ENCODE peak calls at places on chromosomes 5 and 9, in six cellular contexts. Y is neuronal stem cell, J is mesenchymal stem cell, Z is H1, R is IMR-90, X is trophoblast cell. M is an unnamed sample.

GRCh38 chr5:157458835-157459234 is 1.2 kb upstream of the NIPAL4 start:
- DNase-seq in Y (no peak), J (no peak), Z (no peak), R (no peak), X (no peak), M (no peak)

GRCh38 chr5:137594717-137595116 is 95.6 kb upstream of the SPOCK1 start:
- DNase-seq in Y (no peak), J (no peak), Z (no peak), R (peak), X (no peak), M (no peak)

GRCh38 chr9:79574716-79575242 is 3.0 kb downstream of the TLE4 start:
- DNase-seq in Y (no peak), J (peak), Z (no peak), R (peak), X (no peak), M (no peak)

GRCh38 chr5:96293966-96294886 is 138.8 kb downstream of the PCSK1 start:
- DNase-seq in Y (no peak), J (peak), Z (no peak), R (peak), X (no peak), M (no peak)

GRCh38 chr9:18591261-18591660 is 117.3 kb downstream of the ADAMTSL1 start:
- DNase-seq in Y (no peak), J (no peak), Z (no peak), R (no peak), X (no peak), M (no peak)

GRCh38 chr9:129403743-129404620 is 216.9 kb downstream of the C9orf50 start:
- DNase-seq in Y (no peak), J (no peak), Z (no peak), R (no peak), X (no peak), M (no peak)

GRCh38 chr5:95172659-95173058 is 112.2 kb downstream of the MCTP1 start:
- DNase-seq in Y (no peak), J (no peak), Z (no peak), R (no peak), X (no peak), M (no peak)

GRCh38 chr9:71752928-71753327 is 15.4 kb downstream of the CEMIP2 start:
- DNase-seq in Y (peak), J (no peak), Z (no peak), R (no peak), X (no peak), M (no peak)

GRCh38 chr5:37435261-37435660 is 56.1 kb downstream of the WDR70 start:
- DNase-seq in Y (no peak), J (peak), Z (no peak), R (peak), X (no peak), M (no peak)

GRCh38 chr5:132065351-132065937 is 5.0 kb downstream of the IL3 start:
- DNase-seq in Y (peak), J (peak), Z (peak), R (peak), X (peak), M (peak)

GRCh38 chr5:107705390-107706014 is 34.8 kb upstream of the EFNA5 start:
- DNase-seq in Y (no peak), J (peak), Z (no peak), R (peak), X (no peak), M (no peak)

GRCh38 chr5:158922816-158923215 is 176.9 kb downstream of the EBF1 start:
- DNase-seq in Y (no peak), J (no peak), Z (no peak), R (no peak), X (no peak), M (no peak)

GRCh38 chr5:145787507-145787906 is 47.6 kb downstream of the PRELID2 start:
- DNase-seq in Y (no peak), J (no peak), Z (no peak), R (no peak), X (no peak), M (no peak)

GRCh38 chr9:89825648-89826047 is 220.8 kb downstream of the GADD45G start:
- DNase-seq in Y (no peak), J (no peak), Z (no peak), R (no peak), X (no peak), M (no peak)
- H3K14ac ChIP-seq in Y (no peak), J (no peak), Z (no peak), R (no peak), X (no peak), M (no peak)

DNA sequence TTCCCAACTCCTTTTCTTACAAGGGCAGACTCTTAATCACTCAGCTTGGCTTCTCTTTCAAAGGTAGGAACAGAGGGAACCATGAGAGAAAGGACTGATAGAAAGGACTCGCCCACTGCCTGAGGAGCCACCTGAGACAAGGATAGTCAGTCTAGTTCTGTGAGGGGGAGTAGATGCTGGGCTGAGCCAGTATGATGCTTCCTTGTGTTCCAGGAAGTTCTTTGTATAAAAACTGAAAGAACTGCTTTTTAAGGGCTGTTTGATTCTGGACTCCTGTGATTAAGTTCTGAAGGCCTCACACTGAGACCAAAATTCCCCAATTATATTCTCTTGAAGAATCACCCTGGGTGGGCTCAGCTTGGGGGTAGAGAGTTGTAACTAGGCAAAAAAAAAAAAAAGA is 51.1 kb upstream of the DPYSL3 start:
- DNase-seq in Y (peak), J (no peak), Z (no peak), R (no peak), X (no peak), M (peak)
- H4K91ac ChIP-seq in Y (no peak), J (no peak), Z (no peak), R (no peak), X (no peak), M (no peak)

GRCh38 chr5:123157797-123158528 is 68.9 kb downstream of the PRDM6 start:
- DNase-seq in Y (no peak), J (peak), Z (no peak), R (peak), X (no peak), M (no peak)
- H3K14ac ChIP-seq in Y (no peak), J (no peak), Z (no peak), R (no peak), X (no peak), M (no peak)

DNA sequence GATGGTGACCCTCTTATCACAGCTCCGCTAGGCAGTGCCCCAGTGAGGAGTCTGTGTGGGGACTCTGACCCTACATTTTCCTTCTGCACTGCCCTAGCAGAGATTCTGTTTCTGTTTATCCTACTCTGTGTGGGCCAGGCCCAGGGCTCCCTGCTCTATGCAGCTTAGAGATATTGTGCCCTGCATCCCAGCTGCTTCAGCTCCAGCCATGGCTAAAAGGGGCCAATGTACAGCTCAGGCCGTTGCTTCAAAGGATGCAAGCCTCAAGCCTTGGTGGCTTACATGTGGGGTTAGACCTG is 2030.7 kb upstream of the CDH9 start:
- DNase-seq in Y (no peak), J (no peak), Z (no peak), R (no peak), X (no peak), M (no peak)
- H4K91ac ChIP-seq in Y (no peak), J (no peak), Z (no peak), R (no peak), X (no peak), M (no peak)